ENCODE peak calls at places on chromosomes 5 and 9, in six cellular contexts. D is iPS DF 6.9, N is gastrocnemius medialis, A is hepatic stellate cell, R is GM12891, X is ovary. S is an unnamed sample.

GRCh38 chr5:124061663-124062062 is 549.7 kb downstream of the CSNK1G3 start:
- DNase-seq in X (peak), D (no peak), R (no peak), A (no peak), N (no peak), S (no peak)

GRCh38 chr9:116656977-116657376 is 30.1 kb upstream of the TRIM32 start:
- DNase-seq in N (no peak), R (no peak), X (no peak), D (no peak), A (no peak), S (no peak)

GRCh38 chr5:178196413-178196812 is 7.9 kb upstream of the HNRNPAB start:
- DNase-seq in N (no peak), A (no peak), D (no peak), R (no peak), X (no peak), S (no peak)

GRCh38 chr5:132176987-132177386 is 50.7 kb downstream of the P4HA2 start:
- DNase-seq in A (no peak), D (no peak), X (no peak), R (no peak), N (no peak), S (no peak)

GRCh38 chr9:68489636-68490035 is 51.0 kb downstream of the TMEM252 start:
- DNase-seq in R (no peak), X (no peak), A (no peak), D (no peak), N (no peak), S (no peak)

GRCh38 chr9:83623634-83623991 is 670 bp downstream of the IDNK start:
- DNase-seq in D (no peak), A (no peak), N (no peak), X (no peak), R (no peak), S (no peak)

GRCh38 chr9:71761938-71762353 is 6.4 kb downstream of the CEMIP2 start:
- DNase-seq in R (no peak), X (no peak), D (no peak), A (no peak), N (no peak), S (no peak)

GRCh38 chr5:99004960-99005359 is 76.2 kb upstream of the CHD1 start:
- DNase-seq in X (no peak), R (peak), N (no peak), D (no peak), A (no peak), S (peak)

GRCh38 chr9:2055203-2055658 is 40.1 kb downstream of the SMARCA2 start:
- DNase-seq in A (no peak), R (no peak), D (no peak), N (no peak), X (no peak), S (no peak)

GRCh38 chr5:176994460-176995121 is 12.0 kb downstream of the UIMC1 start:
- DNase-seq in R (peak), A (no peak), N (peak), D (no peak), X (peak), S (peak)